ENCODE peak calls at places on chromosomes 13 and 19, in four cellular contexts. S is lung, I is heart left ventricle, K is stomach. E is an unnamed sample. For H3K4me1 and H3K27me3, the result is how much of the 10 kb centered on the place peaks cover.

GRCh38 chr13:95559100-95559499 is 6.6 kb downstream of the CLDN10 start:
- DNase-seq in S (no peak), I (no peak), K (no peak), E (no peak)

GRCh38 chr19:17327654-17328516 is 6.8 kb downstream of the ANO8 start:
- DNase-seq in I (no peak), K (peak), S (peak), E (no peak)

GRCh38 chr19:11949201-11949600 is 15.6 kb upstream of the ZNF763 start:
- DNase-seq in I (no peak), K (no peak), S (no peak), E (no peak)

GRCh38 chr19:43439183-43440063 is 24.7 kb downstream of the TEX101 start:
- DNase-seq in I (peak), S (no peak), K (no peak), E (no peak)

GRCh38 chr13:92317066-92317465 is 909.5 kb upstream of the GPC6 start:
- DNase-seq in I (no peak), K (no peak), S (no peak), E (no peak)

GRCh38 chr13:74920945-74921725 is 560.8 kb downstream of the TBC1D4 start:
- DNase-seq in I (no peak), K (no peak), S (no peak), E (no peak)

GRCh38 chr13:100818706-100819105 is 144.1 kb upstream of the TMTC4 start:
- DNase-seq in K (peak), S (no peak), I (no peak), E (no peak)

GRCh38 chr19:4597278-4597974 is 37.9 kb upstream of the SEMA6B start:
- DNase-seq in I (no peak), K (no peak), S (no peak), E (no peak)

GRCh38 chr13:62684359-62684758 is 1268.7 kb upstream of the PCDH20 start:
- DNase-seq in K (no peak), I (no peak), S (no peak), E (no peak)

GRCh38 chr19:18910010-18910409 is 9.2 kb downstream of the COPE start:
- DNase-seq in I (no peak), K (no peak), S (no peak), E (no peak)

GRCh38 chr13:113584205-113584869 is at the start of gene TFDP1:
- DNase-seq in K (peak), S (peak), I (peak), E (peak)

GRCh38 chr13:85497652-85498051 is 301.6 kb downstream of the SLITRK6 start:
- DNase-seq in I (no peak), S (no peak), K (no peak), E (no peak)

GRCh38 chr19:35045667-35046300 is 4.3 kb downstream of the HPN start:
- DNase-seq in K (no peak), S (no peak), I (no peak), E (no peak)

GRCh38 chr13:36887758-36888521 is 32.1 kb downstream of the SMAD9 start:
- DNase-seq in I (no peak), S (no peak), K (no peak), E (no peak)

GRCh38 chr19:41172297-41173164 is 20.5 kb upstream of the CYP2S1 start:
- DNase-seq in K (peak), S (peak), I (no peak), E (no peak)
- H3K27ac ChIP-seq in K (peak), S (no peak), I (no peak), E (no peak)

GRCh38 chr13:109381546-109382180 is 404.7 kb downstream of the IRS2 start:
- DNase-seq in I (no peak), S (no peak), K (no peak), E (no peak)
- H3K4me1 ChIP-seq in I (under half), S (under half), K (under half), E (under half)

GRCh38 chr19:29016926-29017760 is 195.8 kb downstream of the UQCRFS1 start:
- DNase-seq in K (no peak), I (no peak), S (no peak), E (no peak)
- H3K27me3 ChIP-seq in K (half or more), I (under half), S (under half), E (under half)

GRCh38 chr19:14089412-14089661 is 1.2 kb downstream of the SAMD1 start:
- DNase-seq in S (no peak), I (no peak), K (no peak), E (no peak)
- H3K27ac ChIP-seq in S (no peak), I (peak), K (peak), E (peak)

GRCh38 chr19:52658595-52658994 is 20.4 kb upstream of the ZNF83 start:
- DNase-seq in I (no peak), S (no peak), K (no peak), E (no peak)
- H3K4me1 ChIP-seq in I (under half), S (under half), K (under half), E (under half)

DNA sequence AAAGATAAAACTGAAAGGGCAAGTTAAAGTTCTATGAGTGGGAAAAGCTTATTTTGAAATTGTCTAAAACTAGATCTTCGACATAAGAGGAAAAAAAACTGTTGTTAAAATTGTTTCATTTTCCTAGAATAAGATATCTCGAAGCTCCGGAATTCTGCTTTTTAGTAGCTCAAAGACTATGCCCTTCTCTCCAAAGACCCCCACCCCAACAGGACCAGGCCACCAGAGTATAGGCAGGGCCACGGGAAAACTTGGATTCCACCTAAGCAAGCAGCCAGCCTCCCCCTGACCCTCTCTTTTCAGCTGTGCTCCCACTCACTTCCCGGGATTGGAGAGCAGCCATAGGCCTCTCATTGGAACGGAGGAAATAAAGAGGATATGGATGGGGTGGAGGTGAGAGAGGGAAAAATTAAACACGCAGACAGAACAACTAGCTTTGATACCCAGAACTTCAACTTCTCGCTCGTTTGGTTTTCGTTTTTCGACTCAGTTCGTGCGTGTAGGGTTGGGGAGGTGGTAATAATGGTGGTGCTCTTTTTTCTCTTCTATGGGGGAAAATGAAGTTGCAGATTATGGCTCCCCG is 2.9 kb downstream of the POU4F1 start:
- DNase-seq in S (no peak), I (no peak), K (no peak), E (no peak)
- H3K27me3 ChIP-seq in S (under half), I (half or more), K (half or more), E (half or more)

GRCh38 chr13:32195713-32196112 is 119.5 kb downstream of the ZAR1L start:
- DNase-seq in I (no peak), S (no peak), K (no peak), E (no peak)
- H3K27ac ChIP-seq in I (no peak), S (no peak), K (no peak), E (no peak)

E was measured in vagina.